ENCODE peak calls at places on chromosome X, in seven cellular contexts. R is cardiac septum, S is tibial artery, W is T-helper 9 cell, M is sciatic nerve, X is mesenchymal stem cell, D is AG04449. L is an unnamed sample.

GRCh38 chrX:22660756-22661155 is 339.0 kb upstream of the DDX53 start:
- DNase-seq in R (no peak), S (no peak), W (no peak), M (no peak), X (no peak), D (no peak), L (no peak)

GRCh38 chrX:47247206-47247998 is 14.6 kb downstream of the USP11 start:
- DNase-seq in R (peak), S (no peak), W (no peak), M (no peak), X (peak), D (no peak), L (no peak)

GRCh38 chrX:33045882-33046281 is 165.5 kb downstream of the DMD start:
- DNase-seq in R (no peak), S (no peak), W (no peak), M (no peak), X (no peak), D (no peak), L (no peak)

GRCh38 chrX:150155396-150156048 is 207.6 kb upstream of the MAMLD1 start:
- DNase-seq in R (no peak), S (no peak), W (no peak), M (no peak), X (peak), D (no peak), L (no peak)

GRCh38 chrX:29143756-29144155 is 556.5 kb downstream of the IL1RAPL1 start:
- DNase-seq in R (no peak), S (no peak), W (no peak), M (no peak), X (no peak), D (no peak), L (no peak)

GRCh38 chrX:68183612-68184214 is 249.6 kb downstream of the OPHN1 start:
- DNase-seq in R (no peak), S (no peak), W (no peak), M (no peak), X (peak), D (no peak), L (peak)

GRCh38 chrX:9786839-9787635 is 808 bp downstream of the SHROOM2 start:
- DNase-seq in R (peak), S (no peak), W (no peak), M (no peak), X (peak), D (no peak), L (no peak)

GRCh38 chrX:78452356-78452755 is 124.9 kb upstream of the CYSLTR1 start:
- DNase-seq in R (no peak), S (no peak), W (no peak), M (no peak), X (no peak), D (no peak), L (no peak)

GRCh38 chrX:30935985-30936384 is 46.9 kb upstream of the TAB3 start:
- DNase-seq in R (no peak), S (no peak), W (no peak), M (no peak), X (peak), D (no peak), L (no peak)

GRCh38 chrX:41868392-41868977 is 54.9 kb downstream of the CASK start:
- DNase-seq in R (no peak), S (no peak), W (no peak), M (no peak), X (no peak), D (no peak), L (peak)

GRCh38 chrX:129760155-129760554 is 19.6 kb upstream of the SASH3 start:
- DNase-seq in R (no peak), S (no peak), W (no peak), M (no peak), X (no peak), D (no peak), L (no peak)

GRCh38 chrX:141642979-141643378 is 53.5 kb downstream of the SPANXA2 start:
- DNase-seq in R (no peak), S (no peak), W (no peak), M (no peak), X (no peak), D (no peak), L (peak)

L was measured in A673.